ENCODE peak calls at places on chromosomes 12 and 14, in six cellular contexts. One of them, this sample, is unnamed. For H3K27me3, the result is how much of the 10 kb centered on the place peaks cover.

GRCh38 chr14:57982802-57983201 is 116.9 kb upstream of the SLC35F4 start:
- DNase-seq in upper lobe of right lung: peak
- DNase-seq in esophagus squamous epithelium: no peak
- DNase-seq in right cardiac atrium: peak
- DNase-seq in ovary: peak
- DNase-seq in CD8-positive, alpha-beta memory T cell: no peak
- DNase-seq in this sample: no peak

GRCh38 chr14:38257500-38257899 is 1.6 kb upstream of the CLEC14A start:
- DNase-seq in ovary: no peak
- DNase-seq in esophagus squamous epithelium: no peak
- DNase-seq in right cardiac atrium: no peak
- DNase-seq in CD8-positive, alpha-beta memory T cell: no peak
- DNase-seq in upper lobe of right lung: no peak
- DNase-seq in this sample: no peak

GRCh38 chr12:49061157-49061650 is 610 bp upstream of the KMT2D start:
- DNase-seq in CD8-positive, alpha-beta memory T cell: no peak
- DNase-seq in esophagus squamous epithelium: no peak
- DNase-seq in upper lobe of right lung: no peak
- DNase-seq in ovary: no peak
- DNase-seq in right cardiac atrium: no peak
- DNase-seq in this sample: no peak

GRCh38 chr12:10285919-10286318 is 21.8 kb upstream of the KLRD1 start:
- DNase-seq in upper lobe of right lung: no peak
- DNase-seq in right cardiac atrium: no peak
- DNase-seq in esophagus squamous epithelium: no peak
- DNase-seq in ovary: no peak
- DNase-seq in CD8-positive, alpha-beta memory T cell: peak
- DNase-seq in this sample: no peak

GRCh38 chr14:93729993-93730392 is 58.3 kb downstream of the PRIMA1 start:
- DNase-seq in esophagus squamous epithelium: no peak
- DNase-seq in right cardiac atrium: no peak
- DNase-seq in upper lobe of right lung: no peak
- DNase-seq in CD8-positive, alpha-beta memory T cell: no peak
- DNase-seq in ovary: no peak
- DNase-seq in this sample: no peak

GRCh38 chr12:78035913-78036658 is 205.4 kb downstream of the NAV3 start:
- DNase-seq in esophagus squamous epithelium: no peak
- DNase-seq in upper lobe of right lung: no peak
- DNase-seq in ovary: no peak
- DNase-seq in CD8-positive, alpha-beta memory T cell: no peak
- DNase-seq in right cardiac atrium: no peak
- DNase-seq in this sample: no peak

GRCh38 chr14:92493492-92493891 is 20.1 kb upstream of the RIN3 start:
- DNase-seq in CD8-positive, alpha-beta memory T cell: no peak
- DNase-seq in ovary: no peak
- DNase-seq in upper lobe of right lung: no peak
- DNase-seq in esophagus squamous epithelium: no peak
- DNase-seq in right cardiac atrium: no peak
- DNase-seq in this sample: no peak

GRCh38 chr12:26196424-26196722 is 1.0 kb downstream of the SSPN start:
- DNase-seq in right cardiac atrium: peak
- DNase-seq in ovary: no peak
- DNase-seq in CD8-positive, alpha-beta memory T cell: no peak
- DNase-seq in esophagus squamous epithelium: no peak
- DNase-seq in upper lobe of right lung: no peak
- DNase-seq in this sample: no peak

GRCh38 chr12:123934829-123935228 is 37.8 kb downstream of the CCDC92 start:
- DNase-seq in right cardiac atrium: no peak
- DNase-seq in esophagus squamous epithelium: no peak
- DNase-seq in CD8-positive, alpha-beta memory T cell: no peak
- DNase-seq in upper lobe of right lung: peak
- DNase-seq in ovary: no peak
- DNase-seq in this sample: no peak

GRCh38 chr12:58841058-58841798 is 79.1 kb downstream of the LRIG3 start:
- DNase-seq in esophagus squamous epithelium: no peak
- DNase-seq in upper lobe of right lung: peak
- DNase-seq in right cardiac atrium: no peak
- DNase-seq in CD8-positive, alpha-beta memory T cell: no peak
- DNase-seq in ovary: no peak
- DNase-seq in this sample: no peak

DNA sequence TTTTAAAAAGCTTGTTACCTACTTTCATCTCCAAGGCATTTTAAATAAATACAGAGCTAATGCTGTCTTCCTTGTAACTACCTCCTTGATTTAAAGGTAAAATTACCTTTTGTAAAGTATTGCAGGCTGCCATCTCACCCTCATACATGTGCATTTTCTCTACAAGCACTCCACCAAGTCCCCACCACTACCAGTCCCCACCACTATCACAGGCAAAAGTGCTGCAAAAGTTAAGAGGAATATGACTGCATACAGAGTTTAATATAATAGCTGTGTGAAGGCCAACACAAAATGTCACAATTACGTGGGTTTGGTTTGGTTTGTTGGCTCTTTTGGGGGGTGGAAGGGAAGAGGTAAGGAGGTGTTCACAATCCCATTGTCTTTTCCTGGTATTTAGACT is 9.6 kb downstream of the SIX1 start:
- DNase-seq in right cardiac atrium: no peak
- DNase-seq in esophagus squamous epithelium: no peak
- DNase-seq in CD8-positive, alpha-beta memory T cell: no peak
- DNase-seq in ovary: no peak
- DNase-seq in upper lobe of right lung: no peak
- DNase-seq in this sample: no peak
- H3K27me3 ChIP-seq in right cardiac atrium: under half
- H3K27me3 ChIP-seq in esophagus squamous epithelium: under half
- H3K27me3 ChIP-seq in CD8-positive, alpha-beta memory T cell: half or more
- H3K27me3 ChIP-seq in ovary: under half
- H3K27me3 ChIP-seq in upper lobe of right lung: half or more
- H3K27me3 ChIP-seq in this sample: half or more

GRCh38 chr12:111733340-111733739 is 33.4 kb upstream of the ALDH2 start:
- DNase-seq in ovary: no peak
- DNase-seq in CD8-positive, alpha-beta memory T cell: no peak
- DNase-seq in upper lobe of right lung: no peak
- DNase-seq in right cardiac atrium: no peak
- DNase-seq in esophagus squamous epithelium: no peak
- DNase-seq in this sample: no peak
- H3K4me3 ChIP-seq in ovary: no peak
- H3K4me3 ChIP-seq in CD8-positive, alpha-beta memory T cell: no peak
- H3K4me3 ChIP-seq in upper lobe of right lung: no peak
- H3K4me3 ChIP-seq in right cardiac atrium: no peak
- H3K4me3 ChIP-seq in esophagus squamous epithelium: no peak
- H3K4me3 ChIP-seq in this sample: no peak

GRCh38 chr12:51591020-51591901 is at the start of gene SCN8A:
- DNase-seq in upper lobe of right lung: peak
- DNase-seq in ovary: peak
- DNase-seq in esophagus squamous epithelium: no peak
- DNase-seq in CD8-positive, alpha-beta memory T cell: peak
- DNase-seq in right cardiac atrium: peak
- DNase-seq in this sample: peak

GRCh38 chr12:51592034-51592705 is 1.1 kb downstream of the SCN8A start:
- DNase-seq in upper lobe of right lung: no peak
- DNase-seq in CD8-positive, alpha-beta memory T cell: no peak
- DNase-seq in right cardiac atrium: no peak
- DNase-seq in esophagus squamous epithelium: no peak
- DNase-seq in ovary: no peak
- DNase-seq in this sample: peak

GRCh38 chr12:51589060-51589459 is 2.0 kb upstream of the SCN8A start:
- DNase-seq in esophagus squamous epithelium: no peak
- DNase-seq in CD8-positive, alpha-beta memory T cell: no peak
- DNase-seq in right cardiac atrium: no peak
- DNase-seq in upper lobe of right lung: no peak
- DNase-seq in ovary: no peak
- DNase-seq in this sample: no peak

GRCh38 chr12:51589557-51590176 is 1.4 kb upstream of the SCN8A start:
- DNase-seq in ovary: no peak
- DNase-seq in right cardiac atrium: no peak
- DNase-seq in upper lobe of right lung: no peak
- DNase-seq in esophagus squamous epithelium: no peak
- DNase-seq in CD8-positive, alpha-beta memory T cell: no peak
- DNase-seq in this sample: no peak

DNA sequence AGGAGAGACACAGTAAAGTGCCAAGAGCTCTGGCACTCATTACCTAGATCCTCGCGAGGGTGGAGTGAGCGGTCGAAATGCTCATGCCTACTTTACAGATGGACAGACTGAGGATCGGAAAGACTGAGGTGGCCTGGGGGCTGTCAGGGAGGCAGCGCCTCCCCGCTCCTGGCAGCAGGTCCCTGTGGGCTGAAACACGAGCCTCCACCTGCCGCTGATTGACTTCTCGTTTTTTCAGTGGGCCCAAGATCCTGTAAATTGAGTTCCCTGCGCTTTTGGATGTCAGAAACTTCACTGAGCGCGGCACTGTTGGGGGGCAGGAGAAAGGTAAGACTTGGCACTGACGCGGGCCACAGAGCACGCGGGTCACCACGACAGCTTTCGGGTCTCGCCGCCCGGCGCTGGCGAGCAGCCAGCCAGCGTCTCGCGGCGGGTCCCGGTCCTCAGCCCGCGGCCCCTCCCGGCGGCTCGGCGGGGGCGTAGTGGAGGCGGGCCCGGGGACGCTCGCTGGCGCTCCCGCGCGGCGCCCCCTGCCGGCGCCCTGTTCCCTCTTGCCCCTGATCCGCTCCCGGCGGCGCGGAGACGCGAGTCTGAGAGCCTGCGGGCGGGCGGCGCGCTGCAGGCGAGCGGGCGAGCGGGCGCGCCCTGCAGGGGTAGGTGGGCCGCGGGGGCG is 550 bp upstream of the SCN8A start:
- DNase-seq in right cardiac atrium: peak
- DNase-seq in CD8-positive, alpha-beta memory T cell: peak
- DNase-seq in upper lobe of right lung: peak
- DNase-seq in esophagus squamous epithelium: no peak
- DNase-seq in ovary: peak
- DNase-seq in this sample: peak
- H3K27me3 ChIP-seq in right cardiac atrium: under half
- H3K27me3 ChIP-seq in CD8-positive, alpha-beta memory T cell: under half
- H3K27me3 ChIP-seq in upper lobe of right lung: under half
- H3K27me3 ChIP-seq in esophagus squamous epithelium: under half
- H3K27me3 ChIP-seq in ovary: under half
- H3K27me3 ChIP-seq in this sample: under half

DNA sequence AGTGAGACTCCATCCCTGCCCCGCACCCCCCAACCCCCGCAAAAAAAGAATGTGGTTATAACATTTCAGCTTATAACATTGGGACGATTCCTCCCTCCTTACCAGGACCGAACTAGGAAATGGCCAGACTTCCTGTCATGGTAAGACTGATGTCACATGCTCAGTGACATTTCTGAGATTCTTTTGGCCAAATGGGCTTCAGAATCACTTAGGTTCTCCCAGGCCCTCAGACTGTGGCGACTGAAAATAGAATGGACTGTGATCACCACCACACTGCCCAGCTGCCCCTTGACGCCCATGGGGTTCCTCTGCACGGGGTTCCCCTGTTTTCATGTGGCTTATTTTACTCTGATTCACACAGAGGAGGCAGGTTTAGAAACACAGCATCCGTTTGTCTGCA is 115.0 kb upstream of the EVL start:
- DNase-seq in right cardiac atrium: no peak
- DNase-seq in esophagus squamous epithelium: no peak
- DNase-seq in upper lobe of right lung: no peak
- DNase-seq in CD8-positive, alpha-beta memory T cell: no peak
- DNase-seq in ovary: no peak
- DNase-seq in this sample: no peak
- H3K4me3 ChIP-seq in right cardiac atrium: no peak
- H3K4me3 ChIP-seq in esophagus squamous epithelium: no peak
- H3K4me3 ChIP-seq in upper lobe of right lung: no peak
- H3K4me3 ChIP-seq in CD8-positive, alpha-beta memory T cell: no peak
- H3K4me3 ChIP-seq in ovary: no peak
- H3K4me3 ChIP-seq in this sample: no peak

GRCh38 chr12:68768431-68768934 is 22.5 kb downstream of the SLC35E3 start:
- DNase-seq in upper lobe of right lung: no peak
- DNase-seq in ovary: no peak
- DNase-seq in esophagus squamous epithelium: no peak
- DNase-seq in right cardiac atrium: no peak
- DNase-seq in CD8-positive, alpha-beta memory T cell: no peak
- DNase-seq in this sample: no peak

GRCh38 chr12:68773582-68773981 is 27.6 kb downstream of the SLC35E3 start:
- DNase-seq in esophagus squamous epithelium: no peak
- DNase-seq in CD8-positive, alpha-beta memory T cell: no peak
- DNase-seq in upper lobe of right lung: no peak
- DNase-seq in right cardiac atrium: no peak
- DNase-seq in ovary: no peak
- DNase-seq in this sample: no peak

GRCh38 chr12:68769941-68770340 is 24.0 kb downstream of the SLC35E3 start:
- DNase-seq in esophagus squamous epithelium: no peak
- DNase-seq in CD8-positive, alpha-beta memory T cell: no peak
- DNase-seq in ovary: no peak
- DNase-seq in upper lobe of right lung: no peak
- DNase-seq in right cardiac atrium: no peak
- DNase-seq in this sample: no peak

GRCh38 chr12:68772714-68773113 is 26.7 kb downstream of the SLC35E3 start:
- DNase-seq in CD8-positive, alpha-beta memory T cell: no peak
- DNase-seq in upper lobe of right lung: no peak
- DNase-seq in esophagus squamous epithelium: no peak
- DNase-seq in ovary: no peak
- DNase-seq in right cardiac atrium: no peak
- DNase-seq in this sample: no peak

DNA sequence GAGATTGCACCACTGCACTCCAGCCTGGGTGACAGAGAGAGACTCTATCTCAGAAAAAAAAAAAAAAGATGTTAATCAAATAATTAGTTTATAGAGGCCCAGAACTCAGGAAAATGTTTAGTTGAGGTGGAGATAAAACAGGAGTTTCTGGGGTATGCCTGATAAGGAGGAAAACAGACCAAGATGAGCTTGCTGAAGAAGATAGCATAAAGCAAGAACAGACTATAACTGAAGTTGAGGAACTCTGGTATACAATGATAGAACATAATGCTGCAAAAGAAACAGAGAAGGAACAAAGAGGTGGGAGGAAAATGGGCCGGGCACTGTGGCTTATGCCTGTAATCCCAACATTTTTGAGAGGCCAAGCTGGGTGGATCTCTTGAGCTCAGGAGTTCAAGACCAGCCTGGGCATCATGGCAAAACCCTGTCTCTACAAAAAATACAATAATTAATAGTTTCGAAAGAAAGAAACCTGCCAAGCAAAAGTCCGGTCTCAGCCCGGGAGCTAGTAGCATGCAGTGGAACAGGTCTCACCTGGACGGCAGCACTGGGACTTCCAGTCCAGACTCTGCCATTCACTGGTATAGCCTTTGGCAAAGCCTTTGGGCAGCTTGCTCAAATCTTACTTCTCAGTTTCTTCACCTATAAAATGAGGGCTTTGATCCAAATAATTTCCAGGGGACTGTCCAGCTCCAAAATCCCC is 25.4 kb downstream of the SLC35E3 start:
- DNase-seq in right cardiac atrium: no peak
- DNase-seq in CD8-positive, alpha-beta memory T cell: no peak
- DNase-seq in ovary: no peak
- DNase-seq in upper lobe of right lung: no peak
- DNase-seq in esophagus squamous epithelium: no peak
- DNase-seq in this sample: no peak
- H3K27me3 ChIP-seq in right cardiac atrium: under half
- H3K27me3 ChIP-seq in CD8-positive, alpha-beta memory T cell: under half
- H3K27me3 ChIP-seq in ovary: under half
- H3K27me3 ChIP-seq in upper lobe of right lung: under half
- H3K27me3 ChIP-seq in esophagus squamous epithelium: under half
- H3K27me3 ChIP-seq in this sample: under half

GRCh38 chr14:70601162-70601561 is 707 bp upstream of the MED6 start:
- DNase-seq in right cardiac atrium: no peak
- DNase-seq in upper lobe of right lung: no peak
- DNase-seq in esophagus squamous epithelium: no peak
- DNase-seq in ovary: no peak
- DNase-seq in CD8-positive, alpha-beta memory T cell: no peak
- DNase-seq in this sample: no peak
- H3K4me3 ChIP-seq in right cardiac atrium: peak
- H3K4me3 ChIP-seq in upper lobe of right lung: peak
- H3K4me3 ChIP-seq in esophagus squamous epithelium: peak
- H3K4me3 ChIP-seq in ovary: peak
- H3K4me3 ChIP-seq in CD8-positive, alpha-beta memory T cell: peak
- H3K4me3 ChIP-seq in this sample: peak